ENCODE peak calls at places on chromosomes 2 and 18, in four cellular contexts. D is K562, K is WTC11, F is HepG2. C is an unnamed sample.

GRCh38 chr2:201618744-201619654 is 24.3 kb downstream of the TMEM237 start:
- DNase-seq in F (no peak), K (peak; percentile 39), D (peak; percentile 25), C (no peak)

GRCh38 chr2:228675042-228675441 is 493.6 kb upstream of the SPHKAP start:
- DNase-seq in K (no peak), F (no peak), D (no peak), C (no peak)

GRCh38 chr2:160381425-160381951 is 112.1 kb downstream of the RBMS1 start:
- DNase-seq in K (no peak), F (no peak), D (no peak), C (no peak)

GRCh38 chr2:96092896-96093295 is 23.5 kb downstream of the ADRA2B start:
- DNase-seq in F (no peak), K (no peak), D (no peak), C (no peak)

GRCh38 chr2:158457092-158457825 is 507 bp downstream of the PKP4 start:
- DNase-seq in D (peak; percentile 66), F (peak; percentile 40), K (peak; percentile 56), C (no peak)

GRCh38 chr2:71783215-71783614 is 329.9 kb downstream of the DYSF start:
- DNase-seq in K (no peak), D (no peak), F (no peak), C (no peak)

GRCh38 chr2:51510298-51510697 is 478.4 kb upstream of the NRXN1 start:
- DNase-seq in D (no peak), K (no peak), F (no peak), C (no peak)

GRCh38 chr2:10231551-10232085 is 71.1 kb upstream of the HPCAL1 start:
- DNase-seq in F (no peak), D (no peak), K (peak; percentile 5), C (no peak)

GRCh38 chr2:238939521-238940403 is 91.9 kb downstream of the TWIST2 start:
- DNase-seq in K (no peak), F (no peak), D (no peak), C (no peak)

GRCh38 chr18:3162181-3162580 is 57.6 kb downstream of the MYOM1 start:
- DNase-seq in K (no peak), D (no peak), F (no peak), C (no peak)
- TF ChIP-seq CBFB in K (no peak), D (no peak), F (no peak), C (no peak)

DNA sequence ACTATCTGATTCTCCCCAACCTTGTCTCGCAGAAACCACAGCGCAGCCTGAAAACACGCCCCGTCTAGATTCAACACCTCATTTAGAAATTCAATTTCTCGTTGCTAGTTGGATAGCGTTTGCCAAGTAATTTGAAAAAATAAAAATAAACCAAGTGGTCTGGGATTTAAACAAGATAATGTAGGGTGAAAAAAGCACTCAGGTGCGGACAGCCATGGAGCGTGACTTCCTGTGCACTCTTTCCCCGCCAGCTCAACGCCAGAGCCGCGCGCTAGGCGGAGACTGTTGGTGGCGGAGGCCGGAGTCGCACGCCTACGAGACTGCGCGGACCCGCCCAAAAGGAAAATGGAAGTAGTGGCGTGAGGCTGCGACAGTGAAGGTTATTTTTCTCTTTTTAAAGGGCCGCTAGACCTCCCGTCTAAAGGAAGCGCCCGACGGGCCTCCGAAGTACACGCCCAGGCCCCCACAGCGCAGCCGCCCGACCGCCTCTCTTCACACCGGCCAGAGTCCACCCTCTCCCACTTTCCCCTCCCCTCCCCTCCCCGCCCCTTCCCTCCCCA is 584 bp upstream of the CCNT2 start:
- DNase-seq in F (no peak), K (no peak), D (no peak), C (peak; percentile 80)
- TF ChIP-seq CBFB in F (no peak), K (no peak), D (no peak), C (peak; percentile 21)

GRCh38 chr18:7601249-7601620 is 34.1 kb downstream of the PTPRM start:
- DNase-seq in K (peak; percentile 26), D (no peak), F (no peak), C (no peak)
- TF ChIP-seq CBFB in K (no peak), D (no peak), F (no peak), C (no peak)

DNA sequence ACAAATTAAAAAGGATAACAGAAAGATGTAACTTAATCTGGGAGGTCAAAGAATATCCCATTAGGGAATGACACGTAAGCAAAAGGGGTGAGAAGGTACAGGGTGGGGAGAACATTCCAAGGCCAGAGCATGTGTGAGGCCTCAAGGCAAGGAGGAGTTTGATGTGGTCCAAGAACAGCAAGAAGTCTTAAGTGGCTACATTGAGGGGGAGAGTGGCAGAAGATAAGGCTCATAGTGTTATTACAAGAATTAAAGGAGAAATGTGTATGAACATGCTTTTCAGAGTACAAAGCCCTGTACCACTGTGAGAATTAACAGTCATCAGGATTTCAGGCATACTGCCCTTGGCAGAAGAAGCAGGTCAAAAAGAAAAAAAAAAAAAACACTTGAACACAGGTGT is 174.4 kb upstream of the ERBB4 start:
- DNase-seq in F (no peak), K (no peak), D (no peak), C (no peak)
- TF ChIP-seq CBFB in F (no peak), K (no peak), D (no peak), C (no peak)

DNA sequence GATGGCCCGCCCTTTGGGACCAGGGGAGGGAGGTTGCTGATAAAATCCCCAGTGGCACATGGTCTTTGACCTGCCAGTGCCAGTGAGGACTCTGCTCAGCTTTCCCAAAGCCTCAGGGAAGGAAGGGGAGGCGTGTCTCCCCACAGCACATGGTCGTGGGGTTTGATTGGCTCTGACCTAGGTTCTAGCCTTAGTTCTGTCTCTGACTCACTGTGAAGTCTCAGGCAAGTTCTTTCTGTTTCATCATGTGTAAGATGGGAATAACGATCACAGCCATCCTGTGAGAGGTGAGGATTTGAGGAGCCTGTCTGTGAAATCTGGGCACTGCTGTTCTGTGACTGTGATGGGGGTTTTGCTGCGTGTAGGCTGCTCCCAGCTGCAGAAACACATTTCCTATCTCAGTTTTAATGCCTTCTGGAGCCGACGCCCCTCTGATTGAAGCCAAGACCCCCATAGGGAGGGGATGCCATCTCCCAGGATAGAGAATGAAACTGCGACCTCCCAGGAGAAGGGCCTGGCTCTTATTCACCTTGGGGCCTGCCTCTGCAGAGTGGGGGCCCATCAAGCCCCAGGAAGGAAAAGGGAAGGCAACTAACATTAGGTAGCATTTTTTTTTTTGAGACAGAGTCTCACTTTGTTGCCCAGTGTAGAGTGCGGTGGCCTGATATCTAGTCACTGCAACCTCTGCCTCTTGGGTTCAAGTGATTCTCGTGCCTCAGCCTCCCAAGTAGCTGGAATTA is 84.0 kb downstream of the DDX1 start:
- DNase-seq in F (no peak), D (no peak), K (no peak), C (no peak)
- TF ChIP-seq CBFB in F (no peak), D (no peak), K (no peak), C (no peak)

DNA sequence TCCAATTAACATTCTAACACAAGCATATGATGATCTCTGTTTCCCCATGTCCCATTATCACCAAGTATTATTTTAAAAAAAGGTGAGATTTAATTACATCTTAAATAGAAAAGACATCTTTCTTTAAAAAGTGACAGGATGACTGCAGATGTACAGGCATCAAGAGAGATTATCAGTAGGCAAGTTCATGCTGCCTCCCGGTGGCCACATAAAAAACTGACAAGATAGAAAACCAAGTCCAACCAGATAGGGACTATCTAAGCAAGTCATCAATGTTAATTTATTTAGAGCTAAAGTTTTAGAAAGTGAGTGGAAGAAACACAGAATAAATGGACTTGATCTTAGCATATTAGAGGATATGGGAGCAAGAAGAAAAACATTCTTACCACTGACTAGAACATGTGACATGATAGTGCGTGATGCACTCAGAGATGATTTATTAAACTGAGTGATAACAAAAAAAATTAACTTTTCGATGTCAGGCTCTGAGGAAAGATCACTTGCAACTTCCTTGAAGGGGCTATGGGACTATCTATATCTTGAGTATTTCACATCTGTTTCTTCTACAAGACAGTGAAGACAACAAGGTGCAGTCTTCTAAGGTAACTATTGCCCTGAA is 5.4 kb upstream of the TDRD15 start:
- DNase-seq in K (peak; percentile 29), D (peak; percentile 23), F (peak; percentile 81), C (no peak)
- TF ChIP-seq CBFB in K (no peak), D (no peak), F (no peak), C (no peak)

C was measured in GM12878.